ENCODE peak calls at places on chromosomes 7 and 10, in seven cellular contexts. D, J, G, B, O, Z and P are unnamed samples.

GRCh38 chr7:116500071-116500853 is 724 bp downstream of the CAV2 start:
- DNase-seq in D (peak), J (no peak), G (peak), B (peak), O (peak), Z (peak), P (no peak)

GRCh38 chr7:143892527-143893300 is 9.3 kb downstream of the TCAF1 start:
- DNase-seq in D (peak), J (peak), G (no peak), B (peak), O (peak), Z (no peak), P (no peak)

GRCh38 chr10:100045592-100045991 is 35.8 kb upstream of the DNMBP start:
- DNase-seq in D (no peak), J (no peak), G (no peak), B (no peak), O (no peak), Z (no peak), P (no peak)

GRCh38 chr7:155506854-155507337 is 39.5 kb downstream of the CNPY1 start:
- DNase-seq in D (no peak), J (no peak), G (no peak), B (no peak), O (peak), Z (peak), P (no peak)

GRCh38 chr10:34742456-34742855 is 72.6 kb downstream of the PARD3 start:
- DNase-seq in D (no peak), J (no peak), G (no peak), B (no peak), O (no peak), Z (no peak), P (no peak)

GRCh38 chr10:74753295-74754211 is 72.8 kb upstream of the KAT6B start:
- DNase-seq in D (no peak), J (no peak), G (peak), B (no peak), O (peak), Z (no peak), P (no peak)

GRCh38 chr10:26805567-26806245 is 55.1 kb downstream of the ABI1 start:
- DNase-seq in D (no peak), J (no peak), G (no peak), B (no peak), O (no peak), Z (no peak), P (no peak)

GRCh38 chr7:151172273-151173141 is 5.0 kb upstream of the GBX1 start:
- DNase-seq in D (peak), J (peak), G (peak), B (peak), O (peak), Z (peak), P (peak)

GRCh38 chr10:46549171-46550075 is 7.0 kb downstream of the GPRIN2 start:
- DNase-seq in D (no peak), J (no peak), G (peak), B (no peak), O (no peak), Z (peak), P (no peak)

GRCh38 chr7:85823379-85823778 is 636.5 kb upstream of the SEMA3D start:
- DNase-seq in D (no peak), J (no peak), G (no peak), B (no peak), O (no peak), Z (no peak), P (no peak)

GRCh38 chr10:89053555-89053954 is 63.0 kb downstream of the FAS start:
- DNase-seq in D (no peak), J (no peak), G (no peak), B (no peak), O (no peak), Z (no peak), P (no peak)

GRCh38 chr10:124003070-124003419 is 90.4 kb downstream of the CHST15 start:
- DNase-seq in D (no peak), J (no peak), G (no peak), B (no peak), O (no peak), Z (peak), P (no peak)

GRCh38 chr7:42015413-42015698 is 221.7 kb downstream of the GLI3 start:
- DNase-seq in D (no peak), J (no peak), G (no peak), B (no peak), O (no peak), Z (no peak), P (no peak)

GRCh38 chr10:13668126-13668525 is 81.4 kb downstream of the PRPF18 start:
- DNase-seq in D (no peak), J (no peak), G (no peak), B (no peak), O (no peak), Z (no peak), P (no peak)

GRCh38 chr10:78970261-78970660 is 98.5 kb upstream of the ZMIZ1 start:
- DNase-seq in D (no peak), J (no peak), G (no peak), B (no peak), O (no peak), Z (no peak), P (no peak)

GRCh38 chr7:78953090-78953489 is 500.4 kb downstream of the MAGI2 start:
- DNase-seq in D (no peak), J (no peak), G (no peak), B (no peak), O (no peak), Z (no peak), P (no peak)

GRCh38 chr7:157904211-157904865 is 567.5 kb downstream of the DNAJB6 start:
- DNase-seq in D (no peak), J (no peak), G (no peak), B (no peak), O (no peak), Z (no peak), P (no peak)

GRCh38 chr10:71075759-71076472 is 136.5 kb upstream of the UNC5B start:
- DNase-seq in D (no peak), J (no peak), G (no peak), B (no peak), O (no peak), Z (peak), P (no peak)

GRCh38 chr7:91185771-91186170 is 78.5 kb upstream of the FZD1 start:
- DNase-seq in D (no peak), J (no peak), G (no peak), B (no peak), O (no peak), Z (no peak), P (no peak)

GRCh38 chr7:55570939-55571338 is 1.4 kb downstream of the VOPP1 start:
- DNase-seq in D (no peak), J (no peak), G (no peak), B (peak), O (no peak), Z (no peak), P (no peak)

DNA sequence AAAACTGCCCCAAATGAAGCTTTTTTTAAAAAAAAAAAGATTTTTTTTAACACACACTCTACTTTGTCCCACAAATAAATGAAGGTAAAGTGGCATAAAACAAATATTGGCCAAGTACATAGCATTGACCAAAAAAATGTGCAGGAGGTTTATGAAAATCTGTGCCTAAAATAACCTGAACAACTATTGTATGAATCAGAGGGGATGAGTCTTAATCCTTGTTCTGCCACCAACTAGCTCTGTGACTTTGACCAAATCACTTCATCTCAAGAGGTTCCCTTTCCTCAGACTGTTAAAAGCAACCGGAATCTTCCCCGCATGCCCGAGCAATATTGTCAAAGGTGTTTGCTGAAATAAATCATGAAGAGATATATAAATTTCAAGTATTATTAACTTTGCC is 150.4 kb upstream of the NEBL start:
- DNase-seq in D (no peak), J (no peak), G (no peak), B (no peak), O (no peak), Z (no peak), P (no peak)
- H3K27ac ChIP-seq in D (no peak), J (no peak), G (no peak), B (no peak), O (no peak), Z (no peak), P (no peak)

DNA sequence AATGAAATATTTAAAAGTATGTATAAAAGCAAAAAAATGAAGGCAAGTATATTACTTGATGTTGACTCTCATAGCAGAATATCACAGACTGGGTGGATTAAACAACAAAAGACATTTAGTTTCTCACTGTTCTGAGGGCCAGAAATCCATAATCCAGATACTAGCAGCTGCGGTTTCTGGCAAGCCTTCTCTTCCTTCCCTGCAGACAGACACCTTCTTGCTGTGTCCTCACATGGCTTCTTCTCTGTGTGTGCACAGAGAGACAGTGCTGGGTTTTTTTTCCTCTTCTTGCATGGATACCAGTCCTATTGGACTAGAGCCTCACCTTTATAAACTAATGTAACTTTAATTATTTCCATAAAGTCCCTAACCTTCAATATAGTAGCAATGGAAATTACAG is 127.9 kb upstream of the AKR1E2 start:
- DNase-seq in D (no peak), J (no peak), G (no peak), B (peak), O (no peak), Z (no peak), P (no peak)
- TF ChIP-seq POLR2AphosphoS5 in D (no peak), J (no peak), G (no peak), B (no peak), O (no peak), Z (no peak), P (no peak)

GRCh38 chr7:43479042-43479441 is 103.9 kb upstream of the STK17A start:
- DNase-seq in D (no peak), J (no peak), G (no peak), B (no peak), O (no peak), Z (no peak), P (no peak)
- TF ChIP-seq CTCF in D (no peak), J (no peak), G (no peak), B (no peak), O (peak), Z (no peak), P (peak)

GRCh38 chr7:35761882-35762720 is 38.8 kb upstream of the SEPTIN7 start:
- DNase-seq in D (no peak), J (no peak), G (no peak), B (no peak), O (no peak), Z (no peak), P (no peak)
- H3K27ac ChIP-seq in D (no peak), J (no peak), G (no peak), B (no peak), O (no peak), Z (peak), P (no peak)

GRCh38 chr10:20274580-20274979 is 458.3 kb downstream of the PLXDC2 start:
- DNase-seq in D (no peak), J (no peak), G (no peak), B (no peak), O (no peak), Z (no peak), P (no peak)
- TF ChIP-seq POLR2AphosphoS5 in D (no peak), J (no peak), G (no peak), B (no peak), O (no peak), Z (no peak), P (no peak)